ENCODE peak calls at places on chromosomes 5 and 9, in seven cellular contexts. One of them, this sample, is unnamed.

GRCh38 chr9:105439428-105439827 is 8.4 kb upstream of the FSD1L start:
- DNase-seq in nephron progenitor cell: no peak
- DNase-seq in MG63: no peak
- DNase-seq in CD8-positive, alpha-beta T cell: no peak
- DNase-seq in neuronal stem cell: no peak
- DNase-seq in KBM-7: peak; percentile 28
- DNase-seq in HuH-7.5: no peak
- DNase-seq in this sample: no peak

GRCh38 chr5:16411741-16412455 is 53.7 kb downstream of the ZNF622 start:
- DNase-seq in nephron progenitor cell: no peak
- DNase-seq in neuronal stem cell: no peak
- DNase-seq in MG63: peak; percentile 20
- DNase-seq in KBM-7: no peak
- DNase-seq in HuH-7.5: no peak
- DNase-seq in CD8-positive, alpha-beta T cell: no peak
- DNase-seq in this sample: no peak

GRCh38 chr9:111153973-111154590 is 115.8 kb upstream of the LPAR1 start:
- DNase-seq in neuronal stem cell: no peak
- DNase-seq in HuH-7.5: no peak
- DNase-seq in MG63: no peak
- DNase-seq in nephron progenitor cell: no peak
- DNase-seq in KBM-7: no peak
- DNase-seq in CD8-positive, alpha-beta T cell: no peak
- DNase-seq in this sample: no peak

GRCh38 chr5:95261369-95262175 is 23.3 kb downstream of the MCTP1 start:
- DNase-seq in neuronal stem cell: no peak
- DNase-seq in HuH-7.5: no peak
- DNase-seq in KBM-7: peak; percentile 66
- DNase-seq in nephron progenitor cell: no peak
- DNase-seq in MG63: no peak
- DNase-seq in CD8-positive, alpha-beta T cell: no peak
- DNase-seq in this sample: peak; percentile 71

GRCh38 chr5:180205936-180206335 is 3.1 kb downstream of the RASGEF1C start:
- DNase-seq in neuronal stem cell: no peak
- DNase-seq in KBM-7: no peak
- DNase-seq in HuH-7.5: no peak
- DNase-seq in MG63: no peak
- DNase-seq in CD8-positive, alpha-beta T cell: no peak
- DNase-seq in nephron progenitor cell: no peak
- DNase-seq in this sample: no peak

GRCh38 chr5:107505763-107506534 is 164.8 kb downstream of the EFNA5 start:
- DNase-seq in HuH-7.5: no peak
- DNase-seq in nephron progenitor cell: no peak
- DNase-seq in neuronal stem cell: no peak
- DNase-seq in CD8-positive, alpha-beta T cell: no peak
- DNase-seq in KBM-7: no peak
- DNase-seq in MG63: no peak
- DNase-seq in this sample: no peak

GRCh38 chr5:147095740-147096139 is 139.1 kb upstream of the STK32A start:
- DNase-seq in neuronal stem cell: no peak
- DNase-seq in MG63: no peak
- DNase-seq in nephron progenitor cell: no peak
- DNase-seq in KBM-7: no peak
- DNase-seq in CD8-positive, alpha-beta T cell: no peak
- DNase-seq in HuH-7.5: no peak
- DNase-seq in this sample: no peak

GRCh38 chr9:108956098-108956533 is 21.9 kb downstream of the ABITRAM start:
- DNase-seq in CD8-positive, alpha-beta T cell: no peak
- DNase-seq in MG63: no peak
- DNase-seq in HuH-7.5: no peak
- DNase-seq in nephron progenitor cell: no peak
- DNase-seq in neuronal stem cell: no peak
- DNase-seq in KBM-7: no peak
- DNase-seq in this sample: no peak

GRCh38 chr9:86405926-86406325 is 51.7 kb upstream of the TUT7 start:
- DNase-seq in MG63: peak; percentile 57
- DNase-seq in HuH-7.5: no peak
- DNase-seq in CD8-positive, alpha-beta T cell: no peak
- DNase-seq in nephron progenitor cell: no peak
- DNase-seq in neuronal stem cell: no peak
- DNase-seq in KBM-7: peak; percentile 3
- DNase-seq in this sample: no peak

GRCh38 chr9:69582018-69582417 is 90.2 kb downstream of the APBA1 start:
- DNase-seq in MG63: no peak
- DNase-seq in KBM-7: no peak
- DNase-seq in neuronal stem cell: no peak
- DNase-seq in nephron progenitor cell: no peak
- DNase-seq in CD8-positive, alpha-beta T cell: no peak
- DNase-seq in HuH-7.5: no peak
- DNase-seq in this sample: no peak

GRCh38 chr9:135135171-135135926 is 47.9 kb downstream of the OLFM1 start:
- DNase-seq in CD8-positive, alpha-beta T cell: no peak
- DNase-seq in MG63: no peak
- DNase-seq in neuronal stem cell: no peak
- DNase-seq in nephron progenitor cell: no peak
- DNase-seq in HuH-7.5: no peak
- DNase-seq in KBM-7: no peak
- DNase-seq in this sample: no peak

GRCh38 chr5:113020461-113021273 is 44.1 kb downstream of the DCP2 start:
- DNase-seq in KBM-7: no peak
- DNase-seq in nephron progenitor cell: no peak
- DNase-seq in MG63: no peak
- DNase-seq in neuronal stem cell: no peak
- DNase-seq in HuH-7.5: no peak
- DNase-seq in CD8-positive, alpha-beta T cell: no peak
- DNase-seq in this sample: no peak

GRCh38 chr9:135288941-135289534 is 190.5 kb upstream of the PPP1R26 start:
- DNase-seq in KBM-7: no peak
- DNase-seq in HuH-7.5: no peak
- DNase-seq in nephron progenitor cell: no peak
- DNase-seq in CD8-positive, alpha-beta T cell: no peak
- DNase-seq in neuronal stem cell: no peak
- DNase-seq in MG63: no peak
- DNase-seq in this sample: no peak

GRCh38 chr5:622359-622758 is 10.2 kb downstream of the CEP72 start:
- DNase-seq in HuH-7.5: no peak
- DNase-seq in CD8-positive, alpha-beta T cell: no peak
- DNase-seq in KBM-7: no peak
- DNase-seq in MG63: no peak
- DNase-seq in neuronal stem cell: no peak
- DNase-seq in nephron progenitor cell: no peak
- DNase-seq in this sample: no peak

GRCh38 chr5:36041537-36041845 is 25.2 kb downstream of the UGT3A2 start:
- DNase-seq in KBM-7: peak; percentile 12
- DNase-seq in CD8-positive, alpha-beta T cell: no peak
- DNase-seq in neuronal stem cell: no peak
- DNase-seq in HuH-7.5: no peak
- DNase-seq in nephron progenitor cell: no peak
- DNase-seq in MG63: no peak
- DNase-seq in this sample: no peak

GRCh38 chr5:675876-676698 is 17.1 kb downstream of the TPPP start:
- DNase-seq in KBM-7: no peak
- DNase-seq in MG63: no peak
- DNase-seq in CD8-positive, alpha-beta T cell: peak; percentile 14
- DNase-seq in nephron progenitor cell: no peak
- DNase-seq in HuH-7.5: no peak
- DNase-seq in neuronal stem cell: no peak
- DNase-seq in this sample: no peak

GRCh38 chr5:132219981-132220380 is 7.7 kb downstream of the P4HA2 start:
- DNase-seq in neuronal stem cell: no peak
- DNase-seq in nephron progenitor cell: no peak
- DNase-seq in CD8-positive, alpha-beta T cell: no peak
- DNase-seq in HuH-7.5: no peak
- DNase-seq in MG63: no peak
- DNase-seq in KBM-7: no peak
- DNase-seq in this sample: no peak

GRCh38 chr9:77826621-77827020 is 178.5 kb upstream of the GNA14 start:
- DNase-seq in KBM-7: no peak
- DNase-seq in neuronal stem cell: no peak
- DNase-seq in HuH-7.5: no peak
- DNase-seq in CD8-positive, alpha-beta T cell: no peak
- DNase-seq in nephron progenitor cell: no peak
- DNase-seq in MG63: no peak
- DNase-seq in this sample: no peak

GRCh38 chr9:112325127-112325526 is 8.3 kb downstream of the PTBP3 start:
- DNase-seq in KBM-7: no peak
- DNase-seq in neuronal stem cell: no peak
- DNase-seq in MG63: no peak
- DNase-seq in HuH-7.5: no peak
- DNase-seq in nephron progenitor cell: no peak
- DNase-seq in CD8-positive, alpha-beta T cell: no peak
- DNase-seq in this sample: no peak

GRCh38 chr5:69024241-69024651 is 69.6 kb upstream of the SLC30A5 start:
- DNase-seq in KBM-7: peak; percentile 69
- DNase-seq in HuH-7.5: peak; percentile 31
- DNase-seq in MG63: no peak
- DNase-seq in CD8-positive, alpha-beta T cell: no peak
- DNase-seq in nephron progenitor cell: no peak
- DNase-seq in neuronal stem cell: peak; percentile 26
- DNase-seq in this sample: peak; percentile 79

This sample was measured in Kasumi-1.